ENCODE peak calls at places on chromosomes 5 and 9, in eight cellular contexts. One of them, this sample, is unnamed.

GRCh38 chr5:95848701-95849100 is 26.2 kb upstream of the GLRX start:
- DNase-seq in iPS-NIHi11: no peak
- DNase-seq in stimulated activated CD4-positive, alpha-beta T cell treated with anti-CD3 and anti-CD28 coated beads, Interleukin-12 subunit alpha, Interleukin-12 subunit beta, amount 100 ng/mL, for 24 hours: no peak
- DNase-seq in NCI-H1092: no peak
- DNase-seq in posterior cingulate gyrus: no peak
- DNase-seq in NCI-H1105 treated with DMSO at 0.1 percent for 48 hours: no peak
- DNase-seq in GM13976: no peak
- DNase-seq in NT2/D1: no peak
- DNase-seq in this sample: no peak

GRCh38 chr5:176619569-176620332 is 9.8 kb upstream of the GPRIN1 start:
- DNase-seq in iPS-NIHi11: peak; percentile 52
- DNase-seq in stimulated activated CD4-positive, alpha-beta T cell treated with anti-CD3 and anti-CD28 coated beads, Interleukin-12 subunit alpha, Interleukin-12 subunit beta, amount 100 ng/mL, for 24 hours: no peak
- DNase-seq in NCI-H1092: no peak
- DNase-seq in posterior cingulate gyrus: no peak
- DNase-seq in NCI-H1105 treated with DMSO at 0.1 percent for 48 hours: no peak
- DNase-seq in GM13976: no peak
- DNase-seq in NT2/D1: no peak
- DNase-seq in this sample: no peak

GRCh38 chr9:110148384-110148783 is 59.6 kb downstream of the C9orf152 start:
- DNase-seq in iPS-NIHi11: no peak
- DNase-seq in stimulated activated CD4-positive, alpha-beta T cell treated with anti-CD3 and anti-CD28 coated beads, Interleukin-12 subunit alpha, Interleukin-12 subunit beta, amount 100 ng/mL, for 24 hours: peak; percentile 33
- DNase-seq in NCI-H1092: no peak
- DNase-seq in posterior cingulate gyrus: no peak
- DNase-seq in NCI-H1105 treated with DMSO at 0.1 percent for 48 hours: no peak
- DNase-seq in GM13976: peak; percentile 52
- DNase-seq in NT2/D1: no peak
- DNase-seq in this sample: no peak

GRCh38 chr9:110105107-110105506 is 102.9 kb downstream of the C9orf152 start:
- DNase-seq in iPS-NIHi11: no peak
- DNase-seq in stimulated activated CD4-positive, alpha-beta T cell treated with anti-CD3 and anti-CD28 coated beads, Interleukin-12 subunit alpha, Interleukin-12 subunit beta, amount 100 ng/mL, for 24 hours: no peak
- DNase-seq in NCI-H1092: no peak
- DNase-seq in posterior cingulate gyrus: no peak
- DNase-seq in NCI-H1105 treated with DMSO at 0.1 percent for 48 hours: no peak
- DNase-seq in GM13976: no peak
- DNase-seq in NT2/D1: no peak
- DNase-seq in this sample: no peak

GRCh38 chr5:124617787-124618186 is 128.7 kb downstream of the ZNF608 start:
- DNase-seq in iPS-NIHi11: no peak
- DNase-seq in stimulated activated CD4-positive, alpha-beta T cell treated with anti-CD3 and anti-CD28 coated beads, Interleukin-12 subunit alpha, Interleukin-12 subunit beta, amount 100 ng/mL, for 24 hours: no peak
- DNase-seq in NCI-H1092: no peak
- DNase-seq in posterior cingulate gyrus: no peak
- DNase-seq in NCI-H1105 treated with DMSO at 0.1 percent for 48 hours: no peak
- DNase-seq in GM13976: no peak
- DNase-seq in NT2/D1: no peak
- DNase-seq in this sample: no peak

GRCh38 chr5:73950441-73950873 is 324.5 kb downstream of the ARHGEF28 start:
- DNase-seq in iPS-NIHi11: no peak
- DNase-seq in stimulated activated CD4-positive, alpha-beta T cell treated with anti-CD3 and anti-CD28 coated beads, Interleukin-12 subunit alpha, Interleukin-12 subunit beta, amount 100 ng/mL, for 24 hours: no peak
- DNase-seq in NCI-H1092: no peak
- DNase-seq in posterior cingulate gyrus: no peak
- DNase-seq in NCI-H1105 treated with DMSO at 0.1 percent for 48 hours: no peak
- DNase-seq in GM13976: no peak
- DNase-seq in NT2/D1: no peak
- DNase-seq in this sample: no peak

GRCh38 chr5:156893517-156893916 is 43.4 kb downstream of the PPP1R2B start:
- DNase-seq in iPS-NIHi11: no peak
- DNase-seq in stimulated activated CD4-positive, alpha-beta T cell treated with anti-CD3 and anti-CD28 coated beads, Interleukin-12 subunit alpha, Interleukin-12 subunit beta, amount 100 ng/mL, for 24 hours: no peak
- DNase-seq in NCI-H1092: no peak
- DNase-seq in posterior cingulate gyrus: no peak
- DNase-seq in NCI-H1105 treated with DMSO at 0.1 percent for 48 hours: no peak
- DNase-seq in GM13976: no peak
- DNase-seq in NT2/D1: no peak
- DNase-seq in this sample: no peak

GRCh38 chr5:170722316-170722715 is 61.2 kb upstream of the GABRP start:
- DNase-seq in iPS-NIHi11: peak; percentile 37
- DNase-seq in stimulated activated CD4-positive, alpha-beta T cell treated with anti-CD3 and anti-CD28 coated beads, Interleukin-12 subunit alpha, Interleukin-12 subunit beta, amount 100 ng/mL, for 24 hours: no peak
- DNase-seq in NCI-H1092: no peak
- DNase-seq in posterior cingulate gyrus: no peak
- DNase-seq in NCI-H1105 treated with DMSO at 0.1 percent for 48 hours: no peak
- DNase-seq in GM13976: no peak
- DNase-seq in NT2/D1: no peak
- DNase-seq in this sample: no peak

GRCh38 chr9:123893831-123894460 is 36.0 kb downstream of the DENND1A start:
- DNase-seq in iPS-NIHi11: no peak
- DNase-seq in stimulated activated CD4-positive, alpha-beta T cell treated with anti-CD3 and anti-CD28 coated beads, Interleukin-12 subunit alpha, Interleukin-12 subunit beta, amount 100 ng/mL, for 24 hours: no peak
- DNase-seq in NCI-H1092: no peak
- DNase-seq in posterior cingulate gyrus: no peak
- DNase-seq in NCI-H1105 treated with DMSO at 0.1 percent for 48 hours: no peak
- DNase-seq in GM13976: no peak
- DNase-seq in NT2/D1: peak; percentile 25
- DNase-seq in this sample: no peak

GRCh38 chr9:24479696-24480095 is 66.0 kb downstream of the IZUMO3 start:
- DNase-seq in iPS-NIHi11: no peak
- DNase-seq in stimulated activated CD4-positive, alpha-beta T cell treated with anti-CD3 and anti-CD28 coated beads, Interleukin-12 subunit alpha, Interleukin-12 subunit beta, amount 100 ng/mL, for 24 hours: no peak
- DNase-seq in NCI-H1092: no peak
- DNase-seq in posterior cingulate gyrus: no peak
- DNase-seq in NCI-H1105 treated with DMSO at 0.1 percent for 48 hours: no peak
- DNase-seq in GM13976: no peak
- DNase-seq in NT2/D1: no peak
- DNase-seq in this sample: no peak

GRCh38 chr5:108801776-108802175 is 54.1 kb downstream of the FER start:
- DNase-seq in iPS-NIHi11: no peak
- DNase-seq in stimulated activated CD4-positive, alpha-beta T cell treated with anti-CD3 and anti-CD28 coated beads, Interleukin-12 subunit alpha, Interleukin-12 subunit beta, amount 100 ng/mL, for 24 hours: no peak
- DNase-seq in NCI-H1092: no peak
- DNase-seq in posterior cingulate gyrus: no peak
- DNase-seq in NCI-H1105 treated with DMSO at 0.1 percent for 48 hours: no peak
- DNase-seq in GM13976: no peak
- DNase-seq in NT2/D1: no peak
- DNase-seq in this sample: no peak

GRCh38 chr5:17604951-17605350 is 968 bp downstream of the TAF11L11 start:
- DNase-seq in iPS-NIHi11: no peak
- DNase-seq in stimulated activated CD4-positive, alpha-beta T cell treated with anti-CD3 and anti-CD28 coated beads, Interleukin-12 subunit alpha, Interleukin-12 subunit beta, amount 100 ng/mL, for 24 hours: no peak
- DNase-seq in NCI-H1092: no peak
- DNase-seq in posterior cingulate gyrus: no peak
- DNase-seq in NCI-H1105 treated with DMSO at 0.1 percent for 48 hours: no peak
- DNase-seq in GM13976: no peak
- DNase-seq in NT2/D1: no peak
- DNase-seq in this sample: no peak

GRCh38 chr5:34687269-34688011 is 31.3 kb downstream of the RAI14 start:
- DNase-seq in iPS-NIHi11: no peak
- DNase-seq in stimulated activated CD4-positive, alpha-beta T cell treated with anti-CD3 and anti-CD28 coated beads, Interleukin-12 subunit alpha, Interleukin-12 subunit beta, amount 100 ng/mL, for 24 hours: no peak
- DNase-seq in NCI-H1092: no peak
- DNase-seq in posterior cingulate gyrus: no peak
- DNase-seq in NCI-H1105 treated with DMSO at 0.1 percent for 48 hours: peak; percentile 7
- DNase-seq in GM13976: no peak
- DNase-seq in NT2/D1: no peak
- DNase-seq in this sample: no peak

GRCh38 chr5:32276173-32276853 is 36.4 kb downstream of the MTMR12 start:
- DNase-seq in iPS-NIHi11: peak; percentile 27
- DNase-seq in stimulated activated CD4-positive, alpha-beta T cell treated with anti-CD3 and anti-CD28 coated beads, Interleukin-12 subunit alpha, Interleukin-12 subunit beta, amount 100 ng/mL, for 24 hours: no peak
- DNase-seq in NCI-H1092: no peak
- DNase-seq in posterior cingulate gyrus: no peak
- DNase-seq in NCI-H1105 treated with DMSO at 0.1 percent for 48 hours: no peak
- DNase-seq in GM13976: peak; percentile 60
- DNase-seq in NT2/D1: peak; percentile 68
- DNase-seq in this sample: no peak

GRCh38 chr5:72324186-72324825 is 4.1 kb downstream of the PTCD2 start:
- DNase-seq in iPS-NIHi11: no peak
- DNase-seq in stimulated activated CD4-positive, alpha-beta T cell treated with anti-CD3 and anti-CD28 coated beads, Interleukin-12 subunit alpha, Interleukin-12 subunit beta, amount 100 ng/mL, for 24 hours: no peak
- DNase-seq in NCI-H1092: no peak
- DNase-seq in posterior cingulate gyrus: no peak
- DNase-seq in NCI-H1105 treated with DMSO at 0.1 percent for 48 hours: no peak
- DNase-seq in GM13976: no peak
- DNase-seq in NT2/D1: no peak
- DNase-seq in this sample: no peak

GRCh38 chr5:176560364-176560763 is 11.2 kb downstream of the CDHR2 start:
- DNase-seq in iPS-NIHi11: no peak
- DNase-seq in stimulated activated CD4-positive, alpha-beta T cell treated with anti-CD3 and anti-CD28 coated beads, Interleukin-12 subunit alpha, Interleukin-12 subunit beta, amount 100 ng/mL, for 24 hours: peak; percentile 16
- DNase-seq in NCI-H1092: no peak
- DNase-seq in posterior cingulate gyrus: no peak
- DNase-seq in NCI-H1105 treated with DMSO at 0.1 percent for 48 hours: no peak
- DNase-seq in GM13976: no peak
- DNase-seq in NT2/D1: no peak
- DNase-seq in this sample: no peak

GRCh38 chr5:180026320-180026719 is 45.2 kb downstream of the RNF130 start:
- DNase-seq in iPS-NIHi11: no peak
- DNase-seq in stimulated activated CD4-positive, alpha-beta T cell treated with anti-CD3 and anti-CD28 coated beads, Interleukin-12 subunit alpha, Interleukin-12 subunit beta, amount 100 ng/mL, for 24 hours: no peak
- DNase-seq in NCI-H1092: no peak
- DNase-seq in posterior cingulate gyrus: no peak
- DNase-seq in NCI-H1105 treated with DMSO at 0.1 percent for 48 hours: no peak
- DNase-seq in GM13976: no peak
- DNase-seq in NT2/D1: no peak
- DNase-seq in this sample: no peak

GRCh38 chr5:174305241-174305681 is 259.8 kb downstream of the NSG2 start:
- DNase-seq in iPS-NIHi11: no peak
- DNase-seq in stimulated activated CD4-positive, alpha-beta T cell treated with anti-CD3 and anti-CD28 coated beads, Interleukin-12 subunit alpha, Interleukin-12 subunit beta, amount 100 ng/mL, for 24 hours: no peak
- DNase-seq in NCI-H1092: no peak
- DNase-seq in posterior cingulate gyrus: no peak
- DNase-seq in NCI-H1105 treated with DMSO at 0.1 percent for 48 hours: no peak
- DNase-seq in GM13976: peak; percentile 9
- DNase-seq in NT2/D1: no peak
- DNase-seq in this sample: no peak

GRCh38 chr9:7780261-7780988 is 19.2 kb downstream of the DMAC1 start:
- DNase-seq in iPS-NIHi11: no peak
- DNase-seq in stimulated activated CD4-positive, alpha-beta T cell treated with anti-CD3 and anti-CD28 coated beads, Interleukin-12 subunit alpha, Interleukin-12 subunit beta, amount 100 ng/mL, for 24 hours: no peak
- DNase-seq in NCI-H1092: no peak
- DNase-seq in posterior cingulate gyrus: no peak
- DNase-seq in NCI-H1105 treated with DMSO at 0.1 percent for 48 hours: no peak
- DNase-seq in GM13976: no peak
- DNase-seq in NT2/D1: no peak
- DNase-seq in this sample: no peak

GRCh38 chr5:86460519-86460918 is 157.2 kb upstream of the COX7C start:
- DNase-seq in iPS-NIHi11: no peak
- DNase-seq in stimulated activated CD4-positive, alpha-beta T cell treated with anti-CD3 and anti-CD28 coated beads, Interleukin-12 subunit alpha, Interleukin-12 subunit beta, amount 100 ng/mL, for 24 hours: no peak
- DNase-seq in NCI-H1092: no peak
- DNase-seq in posterior cingulate gyrus: no peak
- DNase-seq in NCI-H1105 treated with DMSO at 0.1 percent for 48 hours: no peak
- DNase-seq in GM13976: no peak
- DNase-seq in NT2/D1: no peak
- DNase-seq in this sample: no peak

GRCh38 chr5:181258576-181258975 is 2.4 kb downstream of the TRIM52 start:
- DNase-seq in iPS-NIHi11: no peak
- DNase-seq in stimulated activated CD4-positive, alpha-beta T cell treated with anti-CD3 and anti-CD28 coated beads, Interleukin-12 subunit alpha, Interleukin-12 subunit beta, amount 100 ng/mL, for 24 hours: no peak
- DNase-seq in NCI-H1092: no peak
- DNase-seq in posterior cingulate gyrus: no peak
- DNase-seq in NCI-H1105 treated with DMSO at 0.1 percent for 48 hours: no peak
- DNase-seq in GM13976: no peak
- DNase-seq in NT2/D1: no peak
- DNase-seq in this sample: no peak

GRCh38 chr9:7439355-7439978 is 360.1 kb downstream of the DMAC1 start:
- DNase-seq in iPS-NIHi11: no peak
- DNase-seq in stimulated activated CD4-positive, alpha-beta T cell treated with anti-CD3 and anti-CD28 coated beads, Interleukin-12 subunit alpha, Interleukin-12 subunit beta, amount 100 ng/mL, for 24 hours: no peak
- DNase-seq in NCI-H1092: no peak
- DNase-seq in posterior cingulate gyrus: no peak
- DNase-seq in NCI-H1105 treated with DMSO at 0.1 percent for 48 hours: peak; percentile 22
- DNase-seq in GM13976: no peak
- DNase-seq in NT2/D1: no peak
- DNase-seq in this sample: no peak

GRCh38 chr5:158273035-158273434 is 414.1 kb upstream of the CLINT1 start:
- DNase-seq in iPS-NIHi11: peak; percentile 39
- DNase-seq in stimulated activated CD4-positive, alpha-beta T cell treated with anti-CD3 and anti-CD28 coated beads, Interleukin-12 subunit alpha, Interleukin-12 subunit beta, amount 100 ng/mL, for 24 hours: no peak
- DNase-seq in NCI-H1092: no peak
- DNase-seq in posterior cingulate gyrus: no peak
- DNase-seq in NCI-H1105 treated with DMSO at 0.1 percent for 48 hours: no peak
- DNase-seq in GM13976: no peak
- DNase-seq in NT2/D1: peak; percentile 2
- DNase-seq in this sample: no peak

GRCh38 chr9:92655896-92656536 is 13.9 kb downstream of the IPPK start:
- DNase-seq in iPS-NIHi11: no peak
- DNase-seq in stimulated activated CD4-positive, alpha-beta T cell treated with anti-CD3 and anti-CD28 coated beads, Interleukin-12 subunit alpha, Interleukin-12 subunit beta, amount 100 ng/mL, for 24 hours: no peak
- DNase-seq in NCI-H1092: no peak
- DNase-seq in posterior cingulate gyrus: no peak
- DNase-seq in NCI-H1105 treated with DMSO at 0.1 percent for 48 hours: no peak
- DNase-seq in GM13976: no peak
- DNase-seq in NT2/D1: no peak
- DNase-seq in this sample: no peak

GRCh38 chr5:1545798-1546355 is 22.1 kb upstream of the LPCAT1 start:
- DNase-seq in iPS-NIHi11: no peak
- DNase-seq in stimulated activated CD4-positive, alpha-beta T cell treated with anti-CD3 and anti-CD28 coated beads, Interleukin-12 subunit alpha, Interleukin-12 subunit beta, amount 100 ng/mL, for 24 hours: no peak
- DNase-seq in NCI-H1092: peak; percentile 23
- DNase-seq in posterior cingulate gyrus: no peak
- DNase-seq in NCI-H1105 treated with DMSO at 0.1 percent for 48 hours: peak; percentile 69
- DNase-seq in GM13976: no peak
- DNase-seq in NT2/D1: no peak
- DNase-seq in this sample: peak; percentile 4

GRCh38 chr9:6552738-6553121 is 92.8 kb downstream of the GLDC start:
- DNase-seq in iPS-NIHi11: no peak
- DNase-seq in stimulated activated CD4-positive, alpha-beta T cell treated with anti-CD3 and anti-CD28 coated beads, Interleukin-12 subunit alpha, Interleukin-12 subunit beta, amount 100 ng/mL, for 24 hours: no peak
- DNase-seq in NCI-H1092: no peak
- DNase-seq in posterior cingulate gyrus: no peak
- DNase-seq in NCI-H1105 treated with DMSO at 0.1 percent for 48 hours: no peak
- DNase-seq in GM13976: no peak
- DNase-seq in NT2/D1: no peak
- DNase-seq in this sample: no peak

GRCh38 chr5:99900302-99900811 is 634.8 kb upstream of the FAM174A start:
- DNase-seq in iPS-NIHi11: no peak
- DNase-seq in stimulated activated CD4-positive, alpha-beta T cell treated with anti-CD3 and anti-CD28 coated beads, Interleukin-12 subunit alpha, Interleukin-12 subunit beta, amount 100 ng/mL, for 24 hours: no peak
- DNase-seq in NCI-H1092: no peak
- DNase-seq in posterior cingulate gyrus: no peak
- DNase-seq in NCI-H1105 treated with DMSO at 0.1 percent for 48 hours: no peak
- DNase-seq in GM13976: no peak
- DNase-seq in NT2/D1: no peak
- DNase-seq in this sample: no peak

GRCh38 chr5:41193462-41194166 is 19.7 kb downstream of the C6 start:
- DNase-seq in iPS-NIHi11: no peak
- DNase-seq in stimulated activated CD4-positive, alpha-beta T cell treated with anti-CD3 and anti-CD28 coated beads, Interleukin-12 subunit alpha, Interleukin-12 subunit beta, amount 100 ng/mL, for 24 hours: no peak
- DNase-seq in NCI-H1092: peak; percentile 0
- DNase-seq in posterior cingulate gyrus: peak; percentile 53
- DNase-seq in NCI-H1105 treated with DMSO at 0.1 percent for 48 hours: no peak
- DNase-seq in GM13976: no peak
- DNase-seq in NT2/D1: no peak
- DNase-seq in this sample: peak; percentile 94

GRCh38 chr9:116288658-116289057 is 135.1 kb downstream of the PAPPA start:
- DNase-seq in iPS-NIHi11: no peak
- DNase-seq in stimulated activated CD4-positive, alpha-beta T cell treated with anti-CD3 and anti-CD28 coated beads, Interleukin-12 subunit alpha, Interleukin-12 subunit beta, amount 100 ng/mL, for 24 hours: no peak
- DNase-seq in NCI-H1092: no peak
- DNase-seq in posterior cingulate gyrus: no peak
- DNase-seq in NCI-H1105 treated with DMSO at 0.1 percent for 48 hours: no peak
- DNase-seq in GM13976: no peak
- DNase-seq in NT2/D1: no peak
- DNase-seq in this sample: no peak

GRCh38 chr5:150180241-150181027 is 9.4 kb upstream of the SLC6A7 start:
- DNase-seq in iPS-NIHi11: no peak
- DNase-seq in stimulated activated CD4-positive, alpha-beta T cell treated with anti-CD3 and anti-CD28 coated beads, Interleukin-12 subunit alpha, Interleukin-12 subunit beta, amount 100 ng/mL, for 24 hours: no peak
- DNase-seq in NCI-H1092: no peak
- DNase-seq in posterior cingulate gyrus: peak; percentile 81
- DNase-seq in NCI-H1105 treated with DMSO at 0.1 percent for 48 hours: no peak
- DNase-seq in GM13976: no peak
- DNase-seq in NT2/D1: no peak
- DNase-seq in this sample: peak; percentile 57

GRCh38 chr9:95363051-95363841 is 45.7 kb upstream of the FANCC start:
- DNase-seq in iPS-NIHi11: no peak
- DNase-seq in stimulated activated CD4-positive, alpha-beta T cell treated with anti-CD3 and anti-CD28 coated beads, Interleukin-12 subunit alpha, Interleukin-12 subunit beta, amount 100 ng/mL, for 24 hours: no peak
- DNase-seq in NCI-H1092: no peak
- DNase-seq in posterior cingulate gyrus: no peak
- DNase-seq in NCI-H1105 treated with DMSO at 0.1 percent for 48 hours: peak; percentile 24
- DNase-seq in GM13976: no peak
- DNase-seq in NT2/D1: no peak
- DNase-seq in this sample: no peak

GRCh38 chr5:168525856-168526255 is 3.2 kb upstream of the FBLL1 start:
- DNase-seq in iPS-NIHi11: no peak
- DNase-seq in stimulated activated CD4-positive, alpha-beta T cell treated with anti-CD3 and anti-CD28 coated beads, Interleukin-12 subunit alpha, Interleukin-12 subunit beta, amount 100 ng/mL, for 24 hours: no peak
- DNase-seq in NCI-H1092: no peak
- DNase-seq in posterior cingulate gyrus: no peak
- DNase-seq in NCI-H1105 treated with DMSO at 0.1 percent for 48 hours: no peak
- DNase-seq in GM13976: no peak
- DNase-seq in NT2/D1: no peak
- DNase-seq in this sample: no peak

GRCh38 chr5:6362846-6363245 is 15.5 kb downstream of the MED10 start:
- DNase-seq in iPS-NIHi11: no peak
- DNase-seq in stimulated activated CD4-positive, alpha-beta T cell treated with anti-CD3 and anti-CD28 coated beads, Interleukin-12 subunit alpha, Interleukin-12 subunit beta, amount 100 ng/mL, for 24 hours: no peak
- DNase-seq in NCI-H1092: no peak
- DNase-seq in posterior cingulate gyrus: no peak
- DNase-seq in NCI-H1105 treated with DMSO at 0.1 percent for 48 hours: no peak
- DNase-seq in GM13976: no peak
- DNase-seq in NT2/D1: no peak
- DNase-seq in this sample: peak; percentile 32